ENCODE peak calls at places on chromosomes 13 and 19, in nine cellular contexts. One of them, this sample, is unnamed.

GRCh38 chr13:23180711-23181110 is at the start of gene SGCG:
- DNase-seq in globus pallidus: no peak
- DNase-seq in activated CD4-positive, CD25-positive, alpha-beta regulatory T cell: no peak
- DNase-seq in caudate nucleus: no peak
- DNase-seq in ecto neural progenitor cell: no peak
- DNase-seq in NB4: no peak
- DNase-seq in psoas muscle: no peak
- DNase-seq in NCI-H1930: no peak
- DNase-seq in NCI-H460: no peak
- DNase-seq in this sample: no peak

GRCh38 chr13:99721606-99722384 is 220.5 kb downstream of the TM9SF2 start:
- DNase-seq in globus pallidus: no peak
- DNase-seq in activated CD4-positive, CD25-positive, alpha-beta regulatory T cell: no peak
- DNase-seq in caudate nucleus: no peak
- DNase-seq in ecto neural progenitor cell: peak; percentile 81
- DNase-seq in NB4: peak; percentile 59
- DNase-seq in psoas muscle: no peak
- DNase-seq in NCI-H1930: no peak
- DNase-seq in NCI-H460: no peak
- DNase-seq in this sample: no peak

GRCh38 chr13:48311223-48311622 is 7.7 kb downstream of the RB1 start:
- DNase-seq in globus pallidus: no peak
- DNase-seq in activated CD4-positive, CD25-positive, alpha-beta regulatory T cell: no peak
- DNase-seq in caudate nucleus: no peak
- DNase-seq in ecto neural progenitor cell: no peak
- DNase-seq in NB4: no peak
- DNase-seq in psoas muscle: no peak
- DNase-seq in NCI-H1930: no peak
- DNase-seq in NCI-H460: no peak
- DNase-seq in this sample: no peak

GRCh38 chr13:28679628-28680027 is 20.7 kb downstream of the POMP start:
- DNase-seq in globus pallidus: no peak
- DNase-seq in activated CD4-positive, CD25-positive, alpha-beta regulatory T cell: no peak
- DNase-seq in caudate nucleus: no peak
- DNase-seq in ecto neural progenitor cell: no peak
- DNase-seq in NB4: peak; percentile 27
- DNase-seq in psoas muscle: no peak
- DNase-seq in NCI-H1930: no peak
- DNase-seq in NCI-H460: peak; percentile 13
- DNase-seq in this sample: no peak

GRCh38 chr13:51856027-51856736 is 5.6 kb upstream of the CCDC70 start:
- DNase-seq in globus pallidus: no peak
- DNase-seq in activated CD4-positive, CD25-positive, alpha-beta regulatory T cell: no peak
- DNase-seq in caudate nucleus: no peak
- DNase-seq in ecto neural progenitor cell: no peak
- DNase-seq in NB4: no peak
- DNase-seq in psoas muscle: no peak
- DNase-seq in NCI-H1930: no peak
- DNase-seq in NCI-H460: no peak
- DNase-seq in this sample: no peak

GRCh38 chr19:18605546-18606280 is 886 bp downstream of the CRLF1 start:
- DNase-seq in globus pallidus: no peak
- DNase-seq in activated CD4-positive, CD25-positive, alpha-beta regulatory T cell: no peak
- DNase-seq in caudate nucleus: no peak
- DNase-seq in ecto neural progenitor cell: peak; percentile 48
- DNase-seq in NB4: no peak
- DNase-seq in psoas muscle: no peak
- DNase-seq in NCI-H1930: no peak
- DNase-seq in NCI-H460: no peak
- DNase-seq in this sample: no peak

GRCh38 chr13:109516196-109516595 is 270.2 kb downstream of the IRS2 start:
- DNase-seq in globus pallidus: no peak
- DNase-seq in activated CD4-positive, CD25-positive, alpha-beta regulatory T cell: no peak
- DNase-seq in caudate nucleus: no peak
- DNase-seq in ecto neural progenitor cell: no peak
- DNase-seq in NB4: no peak
- DNase-seq in psoas muscle: no peak
- DNase-seq in NCI-H1930: no peak
- DNase-seq in NCI-H460: no peak
- DNase-seq in this sample: no peak

GRCh38 chr19:16062789-16063188 is 13.5 kb upstream of the TPM4 start:
- DNase-seq in globus pallidus: no peak
- DNase-seq in activated CD4-positive, CD25-positive, alpha-beta regulatory T cell: peak; percentile 22
- DNase-seq in caudate nucleus: no peak
- DNase-seq in ecto neural progenitor cell: no peak
- DNase-seq in NB4: peak; percentile 74
- DNase-seq in psoas muscle: peak; percentile 39
- DNase-seq in NCI-H1930: no peak
- DNase-seq in NCI-H460: no peak
- DNase-seq in this sample: peak; percentile 75

GRCh38 chr13:41199526-41199925 is 5.2 kb upstream of the KBTBD7 start:
- DNase-seq in globus pallidus: no peak
- DNase-seq in activated CD4-positive, CD25-positive, alpha-beta regulatory T cell: no peak
- DNase-seq in caudate nucleus: no peak
- DNase-seq in ecto neural progenitor cell: no peak
- DNase-seq in NB4: no peak
- DNase-seq in psoas muscle: no peak
- DNase-seq in NCI-H1930: no peak
- DNase-seq in NCI-H460: no peak
- DNase-seq in this sample: no peak

GRCh38 chr19:9962623-9963290 is 26.4 kb upstream of the OLFM2 start:
- DNase-seq in globus pallidus: no peak
- DNase-seq in activated CD4-positive, CD25-positive, alpha-beta regulatory T cell: no peak
- DNase-seq in caudate nucleus: no peak
- DNase-seq in ecto neural progenitor cell: no peak
- DNase-seq in NB4: no peak
- DNase-seq in psoas muscle: no peak
- DNase-seq in NCI-H1930: no peak
- DNase-seq in NCI-H460: no peak
- DNase-seq in this sample: no peak

GRCh38 chr13:24064258-24064860 is 96.2 kb upstream of the SPATA13 start:
- DNase-seq in globus pallidus: no peak
- DNase-seq in activated CD4-positive, CD25-positive, alpha-beta regulatory T cell: no peak
- DNase-seq in caudate nucleus: no peak
- DNase-seq in ecto neural progenitor cell: no peak
- DNase-seq in NB4: peak; percentile 29
- DNase-seq in psoas muscle: no peak
- DNase-seq in NCI-H1930: no peak
- DNase-seq in NCI-H460: no peak
- DNase-seq in this sample: no peak

GRCh38 chr19:4379383-4380253 is 20.7 kb downstream of the SH3GL1 start:
- DNase-seq in globus pallidus: no peak
- DNase-seq in activated CD4-positive, CD25-positive, alpha-beta regulatory T cell: no peak
- DNase-seq in caudate nucleus: no peak
- DNase-seq in ecto neural progenitor cell: no peak
- DNase-seq in NB4: no peak
- DNase-seq in psoas muscle: peak; percentile 84
- DNase-seq in NCI-H1930: no peak
- DNase-seq in NCI-H460: no peak
- DNase-seq in this sample: no peak

GRCh38 chr19:14437578-14438140 is 4.6 kb downstream of the PKN1 start:
- DNase-seq in globus pallidus: no peak
- DNase-seq in activated CD4-positive, CD25-positive, alpha-beta regulatory T cell: no peak
- DNase-seq in caudate nucleus: no peak
- DNase-seq in ecto neural progenitor cell: no peak
- DNase-seq in NB4: no peak
- DNase-seq in psoas muscle: no peak
- DNase-seq in NCI-H1930: no peak
- DNase-seq in NCI-H460: no peak
- DNase-seq in this sample: no peak

GRCh38 chr13:114202581-114202980 is 23.5 kb downstream of the CFAP97D2 start:
- DNase-seq in globus pallidus: no peak
- DNase-seq in activated CD4-positive, CD25-positive, alpha-beta regulatory T cell: no peak
- DNase-seq in caudate nucleus: no peak
- DNase-seq in ecto neural progenitor cell: peak; percentile 34
- DNase-seq in NB4: no peak
- DNase-seq in psoas muscle: no peak
- DNase-seq in NCI-H1930: no peak
- DNase-seq in NCI-H460: no peak
- DNase-seq in this sample: no peak

GRCh38 chr19:34960103-34960805 is 3.8 kb downstream of the ZNF792 start:
- DNase-seq in globus pallidus: no peak
- DNase-seq in activated CD4-positive, CD25-positive, alpha-beta regulatory T cell: no peak
- DNase-seq in caudate nucleus: no peak
- DNase-seq in ecto neural progenitor cell: no peak
- DNase-seq in NB4: no peak
- DNase-seq in psoas muscle: no peak
- DNase-seq in NCI-H1930: no peak
- DNase-seq in NCI-H460: no peak
- DNase-seq in this sample: no peak

GRCh38 chr13:30165071-30165470 is 142.3 kb downstream of the KATNAL1 start:
- DNase-seq in globus pallidus: no peak
- DNase-seq in activated CD4-positive, CD25-positive, alpha-beta regulatory T cell: no peak
- DNase-seq in caudate nucleus: no peak
- DNase-seq in ecto neural progenitor cell: no peak
- DNase-seq in NB4: no peak
- DNase-seq in psoas muscle: no peak
- DNase-seq in NCI-H1930: no peak
- DNase-seq in NCI-H460: no peak
- DNase-seq in this sample: no peak

GRCh38 chr19:40954573-40954972 is 36.5 kb upstream of the CYP2B6 start:
- DNase-seq in globus pallidus: no peak
- DNase-seq in activated CD4-positive, CD25-positive, alpha-beta regulatory T cell: no peak
- DNase-seq in caudate nucleus: no peak
- DNase-seq in ecto neural progenitor cell: no peak
- DNase-seq in NB4: no peak
- DNase-seq in psoas muscle: no peak
- DNase-seq in NCI-H1930: no peak
- DNase-seq in NCI-H460: no peak
- DNase-seq in this sample: no peak

GRCh38 chr19:38277969-38278680 is 13.8 kb downstream of the SPINT2 start:
- DNase-seq in globus pallidus: no peak
- DNase-seq in activated CD4-positive, CD25-positive, alpha-beta regulatory T cell: no peak
- DNase-seq in caudate nucleus: no peak
- DNase-seq in ecto neural progenitor cell: no peak
- DNase-seq in NB4: no peak
- DNase-seq in psoas muscle: peak; percentile 41
- DNase-seq in NCI-H1930: no peak
- DNase-seq in NCI-H460: no peak
- DNase-seq in this sample: no peak

GRCh38 chr19:29714371-29714952 is 599 bp downstream of the C19orf12 start:
- DNase-seq in globus pallidus: no peak
- DNase-seq in activated CD4-positive, CD25-positive, alpha-beta regulatory T cell: peak; percentile 55
- DNase-seq in caudate nucleus: no peak
- DNase-seq in ecto neural progenitor cell: no peak
- DNase-seq in NB4: peak; percentile 13
- DNase-seq in psoas muscle: no peak
- DNase-seq in NCI-H1930: no peak
- DNase-seq in NCI-H460: no peak
- DNase-seq in this sample: no peak

GRCh38 chr19:48720613-48721296 is 1.2 kb upstream of the MAMSTR start:
- DNase-seq in globus pallidus: peak; percentile 100
- DNase-seq in activated CD4-positive, CD25-positive, alpha-beta regulatory T cell: peak; percentile 79
- DNase-seq in caudate nucleus: peak; percentile 97
- DNase-seq in ecto neural progenitor cell: peak; percentile 99
- DNase-seq in NB4: peak; percentile 100
- DNase-seq in psoas muscle: peak; percentile 98
- DNase-seq in NCI-H1930: peak; percentile 99
- DNase-seq in NCI-H460: peak; percentile 97
- DNase-seq in this sample: peak; percentile 99

GRCh38 chr19:8311461-8312260 is 3.5 kb upstream of the CD320 start:
- DNase-seq in globus pallidus: no peak
- DNase-seq in activated CD4-positive, CD25-positive, alpha-beta regulatory T cell: no peak
- DNase-seq in caudate nucleus: no peak
- DNase-seq in ecto neural progenitor cell: no peak
- DNase-seq in NB4: no peak
- DNase-seq in psoas muscle: peak; percentile 40
- DNase-seq in NCI-H1930: no peak
- DNase-seq in NCI-H460: no peak
- DNase-seq in this sample: no peak

GRCh38 chr13:106473174-106473573 is 62.3 kb downstream of the EFNB2 start:
- DNase-seq in globus pallidus: no peak
- DNase-seq in activated CD4-positive, CD25-positive, alpha-beta regulatory T cell: no peak
- DNase-seq in caudate nucleus: no peak
- DNase-seq in ecto neural progenitor cell: no peak
- DNase-seq in NB4: no peak
- DNase-seq in psoas muscle: no peak
- DNase-seq in NCI-H1930: no peak
- DNase-seq in NCI-H460: no peak
- DNase-seq in this sample: no peak

GRCh38 chr13:113005076-113005865 is 36.3 kb downstream of the MCF2L start:
- DNase-seq in globus pallidus: no peak
- DNase-seq in activated CD4-positive, CD25-positive, alpha-beta regulatory T cell: no peak
- DNase-seq in caudate nucleus: no peak
- DNase-seq in ecto neural progenitor cell: no peak
- DNase-seq in NB4: no peak
- DNase-seq in psoas muscle: no peak
- DNase-seq in NCI-H1930: no peak
- DNase-seq in NCI-H460: no peak
- DNase-seq in this sample: no peak

GRCh38 chr13:79481685-79482052 is 714 bp downstream of the NDFIP2 start:
- DNase-seq in globus pallidus: no peak
- DNase-seq in activated CD4-positive, CD25-positive, alpha-beta regulatory T cell: no peak
- DNase-seq in caudate nucleus: no peak
- DNase-seq in ecto neural progenitor cell: no peak
- DNase-seq in NB4: peak; percentile 49
- DNase-seq in psoas muscle: no peak
- DNase-seq in NCI-H1930: no peak
- DNase-seq in NCI-H460: no peak
- DNase-seq in this sample: no peak

GRCh38 chr13:42486711-42487198 is 87.2 kb upstream of the TNFSF11 start:
- DNase-seq in globus pallidus: no peak
- DNase-seq in activated CD4-positive, CD25-positive, alpha-beta regulatory T cell: no peak
- DNase-seq in caudate nucleus: no peak
- DNase-seq in ecto neural progenitor cell: no peak
- DNase-seq in NB4: peak; percentile 55
- DNase-seq in psoas muscle: no peak
- DNase-seq in NCI-H1930: no peak
- DNase-seq in NCI-H460: no peak
- DNase-seq in this sample: no peak

GRCh38 chr19:48381178-48381950 is 10.0 kb downstream of the KDELR1 start:
- DNase-seq in globus pallidus: no peak
- DNase-seq in activated CD4-positive, CD25-positive, alpha-beta regulatory T cell: no peak
- DNase-seq in caudate nucleus: no peak
- DNase-seq in ecto neural progenitor cell: no peak
- DNase-seq in NB4: no peak
- DNase-seq in psoas muscle: no peak
- DNase-seq in NCI-H1930: no peak
- DNase-seq in NCI-H460: no peak
- DNase-seq in this sample: no peak

GRCh38 chr13:35675651-35676050 is 199.2 kb upstream of the MAB21L1 start:
- DNase-seq in globus pallidus: no peak
- DNase-seq in activated CD4-positive, CD25-positive, alpha-beta regulatory T cell: no peak
- DNase-seq in caudate nucleus: no peak
- DNase-seq in ecto neural progenitor cell: no peak
- DNase-seq in NB4: no peak
- DNase-seq in psoas muscle: no peak
- DNase-seq in NCI-H1930: no peak
- DNase-seq in NCI-H460: no peak
- DNase-seq in this sample: no peak

GRCh38 chr19:48468806-48469055 is 438 bp upstream of the CYTH2 start:
- DNase-seq in globus pallidus: no peak
- DNase-seq in activated CD4-positive, CD25-positive, alpha-beta regulatory T cell: no peak
- DNase-seq in caudate nucleus: no peak
- DNase-seq in ecto neural progenitor cell: no peak
- DNase-seq in NB4: no peak
- DNase-seq in psoas muscle: no peak
- DNase-seq in NCI-H1930: no peak
- DNase-seq in NCI-H460: no peak
- DNase-seq in this sample: no peak